ENCODE peak calls at places on chromosome 12, in eight cellular contexts. O is ascending aorta; A is ovary; V is fibroblast of lung; R is CD4-positive, CD25-positive, alpha-beta regulatory T cell; B is PC-3; Y is A549; L is spleen. S is an unnamed sample. For H3K4me1, the result is how much of the 10 kb centered on the place peaks cover.

GRCh38 chr12:12899530-12900380 is 8.4 kb downstream of the GPRC5A start:
- DNase-seq in A (peak), O (no peak), Y (peak), V (peak), B (peak), L (no peak), R (no peak), S (no peak)

GRCh38 chr12:64039285-64039871 is 182.7 kb downstream of the KICS2 start:
- DNase-seq in A (no peak), B (no peak), V (peak), L (no peak), Y (peak), O (no peak), R (no peak), S (peak)

GRCh38 chr12:112617191-112617505 is 174.4 kb upstream of the RPH3A start:
- DNase-seq in L (no peak), O (no peak), R (no peak), A (no peak), B (no peak), Y (no peak), V (no peak), S (no peak)

GRCh38 chr12:123748661-123749060 is 13.4 kb upstream of the DNAH10 start:
- DNase-seq in O (no peak), B (peak), R (no peak), A (no peak), V (peak), L (no peak), Y (no peak), S (no peak)

GRCh38 chr12:72275551-72275950 is 3.4 kb downstream of the TRHDE start:
- DNase-seq in Y (no peak), R (no peak), L (no peak), O (no peak), V (no peak), B (no peak), A (no peak), S (no peak)

GRCh38 chr12:131455218-131455506 is 255.7 kb upstream of the SFSWAP start:
- DNase-seq in Y (no peak), V (no peak), A (no peak), R (no peak), B (no peak), O (no peak), L (peak), S (no peak)

GRCh38 chr12:2794261-2794735 is 472 bp upstream of the FKBP4 start:
- DNase-seq in L (peak), Y (no peak), A (no peak), B (no peak), O (no peak), R (peak), V (no peak), S (no peak)

GRCh38 chr12:50326636-50327284 is 43.4 kb upstream of the LIMA1 start:
- DNase-seq in R (no peak), Y (peak), O (no peak), V (peak), L (no peak), B (peak), A (no peak), S (peak)

GRCh38 chr12:3518902-3519301 is 27.9 kb downstream of the PRMT8 start:
- DNase-seq in Y (no peak), A (no peak), L (no peak), V (no peak), B (no peak), O (no peak), R (no peak), S (no peak)

GRCh38 chr12:109432842-109433304 is 44.2 kb downstream of the KCTD10 start:
- DNase-seq in Y (peak), L (peak), O (peak), A (peak), V (peak), R (peak), B (peak), S (peak)

GRCh38 chr12:66899567-66899966 is 220.7 kb upstream of the GRIP1 start:
- DNase-seq in Y (no peak), R (no peak), O (no peak), A (no peak), L (no peak), V (no peak), B (no peak), S (no peak)

GRCh38 chr12:87813476-87814234 is 215.5 kb downstream of the C12orf50 start:
- DNase-seq in B (peak), O (no peak), A (no peak), R (no peak), L (no peak), Y (peak), V (peak), S (no peak)

GRCh38 chr12:124466200-124467128 is 100.9 kb downstream of the NCOR2 start:
- DNase-seq in V (peak), O (peak), R (peak), L (peak), B (no peak), Y (peak), A (no peak), S (peak)

DNA sequence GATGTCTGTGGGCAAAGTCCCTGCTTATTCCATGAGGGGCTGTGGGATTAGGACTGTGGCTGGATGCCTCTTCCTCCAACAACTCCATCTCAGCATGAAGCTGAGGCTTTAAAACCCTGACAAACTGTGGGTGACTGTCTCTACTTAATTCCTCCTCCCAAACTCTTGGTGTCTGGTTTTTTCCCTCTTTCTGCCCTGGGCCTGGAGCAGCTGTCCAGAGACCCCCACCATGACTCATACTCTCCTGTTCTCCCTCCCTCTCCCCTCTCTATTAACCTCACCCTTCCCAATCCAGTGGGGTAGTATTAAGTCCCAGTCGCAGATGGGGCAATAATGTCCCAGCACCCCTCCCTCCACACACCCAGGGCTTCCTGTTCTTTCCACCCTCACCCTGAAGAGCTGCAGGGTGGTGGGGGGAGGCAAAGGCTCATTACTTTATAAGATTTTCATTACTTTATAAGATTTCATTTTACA is 2.1 kb upstream of the DNAJC14 start:
- DNase-seq in O (no peak), L (peak), R (no peak), Y (no peak), B (no peak), V (no peak), A (no peak), S (no peak)
- H3K4me3 ChIP-seq in O (peak), L (peak), R (peak), Y (peak), B (peak), V (peak), A (peak), S (peak)

DNA sequence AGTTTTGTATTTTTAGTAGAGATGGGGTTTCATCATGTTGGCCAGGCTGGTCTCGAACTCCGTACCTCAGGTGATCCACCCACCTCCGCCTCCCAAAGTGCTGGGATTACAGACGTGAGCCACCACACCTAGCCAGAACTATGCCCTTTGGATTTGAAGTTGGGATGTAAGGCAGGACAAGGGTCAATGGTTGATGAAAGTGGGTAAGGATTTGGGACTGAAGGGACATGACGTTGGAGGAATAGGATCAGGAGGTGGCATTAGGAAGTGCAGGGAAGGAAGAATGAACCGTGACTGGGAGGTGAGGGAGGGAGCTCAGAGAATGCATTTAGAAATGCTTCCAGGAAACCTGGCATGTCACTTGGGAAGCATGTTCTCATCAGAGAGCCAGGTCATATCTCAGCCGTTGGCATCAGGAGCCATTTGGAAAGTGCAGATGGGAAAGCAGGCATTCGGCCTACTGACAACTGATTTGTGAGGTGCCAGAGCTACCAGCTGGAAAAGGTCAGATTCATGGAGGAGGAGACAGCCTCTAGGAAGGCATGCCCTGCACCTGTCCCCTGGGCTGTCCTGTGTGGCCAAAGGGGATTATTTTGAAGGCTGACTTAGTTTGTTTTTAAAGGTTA is 2.2 kb downstream of the CRADD start:
- DNase-seq in B (no peak), V (no peak), R (no peak), O (no peak), Y (no peak), L (no peak), A (no peak), S (peak)
- H3K4me1 ChIP-seq in B (under half), V (under half), R (under half), O (under half), Y (under half), L (under half), A (under half), S (under half)

GRCh38 chr12:8692573-8692972 is 5.2 kb upstream of the RIMKLB start:
- DNase-seq in R (no peak), L (no peak), V (peak), Y (no peak), O (peak), B (no peak), A (peak), S (no peak)
- H3K27ac ChIP-seq in R (no peak), L (no peak), V (no peak), Y (no peak), O (peak), B (no peak), A (peak), S (no peak)

DNA sequence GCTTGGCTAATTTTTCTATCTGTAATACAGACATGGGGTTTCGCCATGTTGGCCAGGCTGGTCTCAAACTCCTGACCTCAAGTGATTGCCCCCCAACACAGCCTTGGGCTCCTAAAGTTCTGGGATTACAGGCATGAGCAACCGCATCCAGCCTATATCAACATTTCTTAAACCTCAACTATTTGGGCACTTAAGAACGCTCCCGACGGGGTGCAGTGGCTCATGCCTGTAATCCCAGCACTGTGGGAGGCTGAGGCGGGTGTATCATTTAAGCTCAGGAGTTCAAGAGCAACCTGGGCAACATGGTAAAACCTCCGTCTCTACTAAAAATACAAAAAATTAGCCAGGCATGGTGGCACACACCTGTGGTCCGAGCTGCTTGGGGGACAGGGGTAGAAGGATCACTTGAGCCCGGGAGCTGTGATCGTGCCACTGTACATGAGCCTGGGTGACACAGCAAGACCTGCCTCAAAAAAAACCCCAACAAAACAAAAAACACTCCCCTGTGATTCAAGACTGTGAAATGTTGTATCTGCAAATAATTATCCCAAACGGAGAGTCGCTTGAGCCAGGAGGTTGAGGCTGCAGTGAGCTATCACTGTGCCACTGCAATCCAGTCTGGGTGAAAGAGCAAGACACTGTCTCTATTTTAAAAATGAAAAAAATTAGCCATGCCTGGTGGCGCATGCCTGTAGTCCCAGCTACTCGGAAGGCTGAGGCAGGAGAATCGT is 21.5 kb downstream of the PPTC7 start:
- DNase-seq in O (no peak), R (no peak), Y (peak), L (no peak), B (no peak), A (no peak), V (no peak), S (no peak)
- H3K4me3 ChIP-seq in O (no peak), R (peak), Y (no peak), L (no peak), B (no peak), A (no peak), V (no peak), S (no peak)

GRCh38 chr12:57724936-57725740 is 13.4 kb downstream of the AGAP2 start:
- DNase-seq in Y (no peak), B (no peak), L (no peak), R (no peak), V (no peak), A (no peak), O (no peak), S (no peak)
- H3K4me1 ChIP-seq in Y (under half), B (under half), L (under half), R (under half), V (under half), A (under half), O (under half), S (under half)

GRCh38 chr12:46108721-46109120 is 118.3 kb upstream of the SCAF11 start:
- DNase-seq in Y (no peak), V (no peak), A (no peak), R (no peak), O (no peak), L (no peak), B (no peak), S (no peak)

GRCh38 chr12:46101121-46101869 is 110.9 kb upstream of the SCAF11 start:
- DNase-seq in Y (peak), V (peak), B (peak), L (no peak), A (no peak), R (no peak), O (no peak), S (peak)

GRCh38 chr12:46107591-46107990 is 117.2 kb upstream of the SCAF11 start:
- DNase-seq in L (no peak), A (no peak), V (no peak), O (no peak), R (no peak), B (no peak), Y (no peak), S (no peak)

GRCh38 chr12:46105735-46106134 is 115.4 kb upstream of the SCAF11 start:
- DNase-seq in V (no peak), B (no peak), R (no peak), Y (no peak), L (no peak), A (no peak), O (no peak), S (no peak)

DNA sequence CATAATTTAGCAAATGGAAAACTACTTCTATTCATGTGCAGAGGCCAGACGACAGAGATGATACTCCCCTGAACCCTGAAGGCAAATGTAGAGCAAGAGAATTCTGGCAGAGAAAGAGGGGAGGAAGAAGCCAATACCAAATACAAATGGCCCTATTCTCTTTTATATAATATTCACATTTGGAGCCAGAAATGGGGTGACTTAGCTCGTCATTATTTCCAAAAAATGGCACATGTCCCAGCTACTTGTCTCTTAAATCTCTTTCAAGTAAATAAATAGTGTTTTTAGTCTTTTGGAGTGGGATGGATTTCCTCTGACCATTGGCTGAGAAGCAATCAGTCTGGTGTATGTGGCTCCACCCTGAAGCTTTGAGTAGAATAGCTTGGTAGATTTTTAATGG is 113.3 kb upstream of the SCAF11 start:
- DNase-seq in A (no peak), V (no peak), O (no peak), B (no peak), Y (no peak), R (no peak), L (no peak), S (no peak)
- H3K27ac ChIP-seq in A (no peak), V (no peak), O (no peak), B (no peak), Y (no peak), R (no peak), L (no peak), S (no peak)

GRCh38 chr12:53963434-53964314 is 9.0 kb downstream of the HOXC12 start:
- DNase-seq in A (no peak), B (no peak), O (no peak), V (no peak), L (peak), R (no peak), Y (no peak), S (no peak)

GRCh38 chr12:53966070-53966384 is 6.9 kb upstream of the HOXC11 start:
- DNase-seq in O (no peak), B (no peak), R (no peak), L (peak), Y (no peak), A (no peak), V (no peak), S (no peak)

GRCh38 chr12:53963005-53963404 is 8.3 kb downstream of the HOXC12 start:
- DNase-seq in A (no peak), V (no peak), B (no peak), L (no peak), O (no peak), Y (no peak), R (no peak), S (no peak)

GRCh38 chr12:53965251-53966069 is 7.5 kb upstream of the HOXC11 start:
- DNase-seq in R (no peak), V (no peak), L (peak), Y (no peak), O (no peak), A (no peak), B (no peak), S (no peak)

DNA sequence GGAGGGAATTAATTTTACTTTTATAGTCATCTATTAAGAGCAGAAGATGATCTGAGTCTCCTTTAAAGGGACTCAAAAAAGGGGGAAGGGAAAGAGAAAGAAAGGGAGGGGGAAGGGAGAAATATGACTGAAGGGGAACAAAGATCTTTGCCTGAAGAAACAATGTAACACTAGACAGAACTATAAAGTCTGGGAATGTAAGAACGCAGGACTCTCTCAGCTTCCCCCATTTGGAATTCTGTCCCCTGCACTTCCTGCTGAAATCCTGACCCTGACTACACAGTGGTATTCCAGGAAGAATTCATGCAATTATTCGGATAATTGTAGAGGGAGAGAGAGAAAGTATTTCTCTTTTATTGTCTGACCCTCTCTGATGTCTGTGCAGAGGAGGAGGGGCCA is 8.6 kb upstream of the HOXC11 start:
- DNase-seq in R (no peak), B (no peak), A (no peak), Y (no peak), V (no peak), O (no peak), L (no peak), S (no peak)
- H3K4me3 ChIP-seq in R (no peak), B (no peak), A (no peak), Y (no peak), V (no peak), O (no peak), L (no peak), S (no peak)

S was measured in small intestine.